ENCODE peak calls at places on chromosomes 2 and 18, in seven cellular contexts. A, I, C, H, D, W and U are unnamed samples.

GRCh38 chr18:69216390-69216789 is 184.3 kb upstream of the DOK6 start:
- DNase-seq in A (no peak), I (no peak), C (no peak), H (no peak), D (peak; percentile 20), W (no peak), U (no peak)

GRCh38 chr2:236744316-236745105 is 174.9 kb downstream of the ACKR3 start:
- DNase-seq in A (no peak), I (no peak), C (no peak), H (no peak), D (no peak), W (peak; percentile 69), U (no peak)

GRCh38 chr18:28189400-28190239 is 12.7 kb upstream of the CDH2 start:
- DNase-seq in A (no peak), I (no peak), C (peak; percentile 33), H (no peak), D (no peak), W (no peak), U (no peak)

GRCh38 chr2:215504547-215504946 is 68.7 kb upstream of the FN1 start:
- DNase-seq in A (no peak), I (no peak), C (no peak), H (no peak), D (no peak), W (no peak), U (no peak)

GRCh38 chr2:201854841-201855240 is 48.5 kb downstream of the CDK15 start:
- DNase-seq in A (no peak), I (no peak), C (no peak), H (no peak), D (no peak), W (no peak), U (no peak)

GRCh38 chr2:27705851-27706622 is 42.3 kb downstream of the SLC4A1AP start:
- DNase-seq in A (peak; percentile 91), I (no peak), C (peak; percentile 73), H (no peak), D (no peak), W (peak; percentile 99), U (no peak)

GRCh38 chr2:10507106-10507505 is 59.0 kb upstream of the ODC1 start:
- DNase-seq in A (no peak), I (no peak), C (peak; percentile 3), H (no peak), D (no peak), W (no peak), U (no peak)

GRCh38 chr2:41167014-41167413 is 715.1 kb upstream of the SLC8A1 start:
- DNase-seq in A (no peak), I (no peak), C (no peak), H (no peak), D (no peak), W (no peak), U (no peak)

GRCh38 chr18:31977270-31977872 is 34.4 kb upstream of the TRAPPC8 start:
- DNase-seq in A (no peak), I (no peak), C (peak; percentile 43), H (peak; percentile 25), D (peak; percentile 28), W (no peak), U (no peak)

GRCh38 chr2:167388497-167388896 is 500.2 kb downstream of the XIRP2 start:
- DNase-seq in A (no peak), I (no peak), C (no peak), H (no peak), D (no peak), W (no peak), U (no peak)